ENCODE peak calls at places on chromosomes 13 and 19, in four cellular contexts. D is ovary, F is lung, H is thyroid gland. K is an unnamed sample. For H3K4me1, the result is how much of the 10 kb centered on the place peaks cover.

GRCh38 chr13:113470073-113470472 is 16.8 kb upstream of the ADPRHL1 start:
- DNase-seq in H (no peak), F (no peak), D (no peak), K (no peak)

GRCh38 chr19:16584825-16585801 is 12.9 kb upstream of the SLC35E1 start:
- DNase-seq in H (no peak), D (no peak), F (no peak), K (no peak)

GRCh38 chr13:44971656-44972595 is 17.3 kb downstream of the NUFIP1 start:
- DNase-seq in H (no peak), F (no peak), D (no peak), K (no peak)

GRCh38 chr13:98821372-98822237 is 69.1 kb upstream of the SLC15A1 start:
- DNase-seq in H (no peak), D (no peak), F (no peak), K (no peak)

GRCh38 chr19:3656073-3656746 is 29.6 kb upstream of the CACTIN start:
- DNase-seq in D (no peak), H (no peak), F (no peak), K (no peak)

GRCh38 chr13:24135674-24136300 is 24.7 kb upstream of the SPATA13 start:
- DNase-seq in D (no peak), H (no peak), F (no peak), K (no peak)

GRCh38 chr13:55632402-55632801 is 1508.3 kb upstream of the PRR20A start:
- DNase-seq in H (no peak), D (no peak), F (no peak), K (no peak)

GRCh38 chr13:75263741-75264407 is 218.1 kb downstream of the TBC1D4 start:
- DNase-seq in H (no peak), D (no peak), F (no peak), K (no peak)

GRCh38 chr19:47485210-47485609 is 1.2 kb upstream of the KPTN start:
- DNase-seq in D (no peak), F (no peak), H (no peak), K (no peak)

GRCh38 chr13:93004919-93005318 is 221.7 kb upstream of the GPC6 start:
- DNase-seq in F (no peak), D (no peak), H (no peak), K (no peak)

GRCh38 chr13:35961002-35961401 is 170.2 kb downstream of the DCLK1 start:
- DNase-seq in D (no peak), F (no peak), H (no peak), K (no peak)

DNA sequence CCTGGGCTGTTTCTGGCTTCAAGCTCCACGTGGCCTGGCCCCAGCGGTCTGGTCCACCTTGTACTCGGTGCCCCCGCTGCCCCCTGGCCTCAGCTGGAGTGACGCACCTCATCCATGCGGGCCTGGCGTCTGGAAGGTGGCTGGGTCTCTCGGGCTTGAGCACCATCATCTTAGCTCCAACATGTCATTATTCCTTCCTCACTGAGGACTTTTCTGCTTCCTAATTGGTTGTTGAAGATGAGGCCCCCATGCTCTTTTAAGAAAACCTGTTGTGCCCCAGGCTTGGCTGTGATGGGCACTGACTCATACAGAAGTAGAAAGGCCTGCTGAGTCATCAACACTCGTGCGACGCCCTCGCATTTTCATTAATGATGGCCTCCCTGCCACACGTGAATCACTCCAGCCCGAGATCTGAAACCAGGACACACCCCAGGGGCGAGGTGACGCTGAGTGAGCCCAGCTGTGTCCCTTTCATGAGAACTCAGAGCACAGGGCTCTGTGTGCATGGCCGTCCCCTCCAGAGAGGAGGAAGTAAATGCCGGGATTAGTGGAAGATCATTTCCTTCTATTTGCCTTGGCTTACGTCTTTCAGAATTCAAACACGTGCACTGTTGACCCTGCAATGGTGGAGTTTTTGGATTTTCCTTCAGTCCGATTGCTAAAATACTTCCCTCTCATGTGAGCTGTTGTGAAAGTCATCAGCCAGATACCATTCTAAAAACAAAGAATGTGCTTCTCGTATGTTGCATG is 14.0 kb upstream of the GJA3 start:
- DNase-seq in F (peak), D (peak), H (no peak), K (peak)
- H3K4me1 ChIP-seq in F (under half), D (under half), H (under half), K (under half)

DNA sequence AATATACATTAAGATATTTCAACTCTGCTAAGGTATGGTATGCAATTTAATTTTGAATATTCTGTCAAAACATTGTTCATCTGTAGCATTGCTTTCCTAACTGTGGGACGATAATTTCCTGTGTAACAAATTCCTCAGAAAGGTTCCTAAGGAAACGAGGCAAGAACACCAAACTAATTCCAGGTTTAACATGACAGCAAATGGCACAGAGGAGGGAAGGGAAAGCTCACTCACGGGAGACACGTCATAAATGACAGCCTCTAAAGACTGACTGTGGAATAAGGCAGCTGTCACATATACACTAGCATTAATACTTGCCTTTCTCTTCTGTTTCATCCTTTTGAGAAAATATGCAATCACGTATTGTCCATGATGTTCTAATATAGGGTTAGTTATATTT is 380.6 kb downstream of the LIG4 start:
- DNase-seq in D (no peak), F (no peak), H (no peak), K (no peak)
- H3K4me3 ChIP-seq in D (no peak), F (no peak), H (no peak), K (no peak)

DNA sequence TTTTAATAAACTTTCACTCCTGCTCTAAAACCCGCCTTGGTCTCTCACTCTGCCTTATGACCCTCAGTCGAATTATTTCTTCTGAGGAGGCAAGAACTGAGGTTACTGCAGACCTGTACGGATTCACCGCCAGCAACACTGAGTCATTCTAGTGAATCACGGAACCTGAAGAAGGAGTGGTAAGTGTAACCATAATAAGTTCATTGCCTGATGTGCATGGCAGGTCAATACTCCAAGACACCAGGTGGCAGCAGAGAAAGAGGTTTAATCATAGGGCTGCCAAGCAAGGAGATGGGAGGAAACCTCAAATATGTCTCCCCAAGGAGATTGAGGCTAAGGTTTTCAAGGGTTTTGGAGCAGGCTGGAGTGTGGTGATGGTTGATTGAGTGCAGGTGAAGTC is 204.3 kb upstream of the IPO5 start:
- DNase-seq in D (no peak), F (no peak), H (no peak), K (no peak)
- TF ChIP-seq CTCF in D (no peak), F (no peak), H (no peak), K (no peak)

GRCh38 chr13:50320297-50320862 is 305.1 kb downstream of the KCNRG start:
- DNase-seq in H (no peak), F (no peak), D (no peak), K (no peak)

GRCh38 chr13:50322006-50322405 is 306.8 kb downstream of the KCNRG start:
- DNase-seq in F (no peak), D (no peak), H (no peak), K (no peak)

GRCh38 chr13:50323440-50324070 is 308.3 kb downstream of the KCNRG start:
- DNase-seq in F (no peak), D (no peak), H (no peak), K (no peak)

GRCh38 chr13:50319603-50320296 is 304.5 kb downstream of the KCNRG start:
- DNase-seq in F (no peak), H (peak), D (no peak), K (no peak)

GRCh38 chr13:50318887-50319286 is 303.6 kb downstream of the KCNRG start:
- DNase-seq in F (no peak), D (no peak), H (no peak), K (no peak)
- H3K4me1 ChIP-seq in F (under half), D (under half), H (under half), K (under half)

DNA sequence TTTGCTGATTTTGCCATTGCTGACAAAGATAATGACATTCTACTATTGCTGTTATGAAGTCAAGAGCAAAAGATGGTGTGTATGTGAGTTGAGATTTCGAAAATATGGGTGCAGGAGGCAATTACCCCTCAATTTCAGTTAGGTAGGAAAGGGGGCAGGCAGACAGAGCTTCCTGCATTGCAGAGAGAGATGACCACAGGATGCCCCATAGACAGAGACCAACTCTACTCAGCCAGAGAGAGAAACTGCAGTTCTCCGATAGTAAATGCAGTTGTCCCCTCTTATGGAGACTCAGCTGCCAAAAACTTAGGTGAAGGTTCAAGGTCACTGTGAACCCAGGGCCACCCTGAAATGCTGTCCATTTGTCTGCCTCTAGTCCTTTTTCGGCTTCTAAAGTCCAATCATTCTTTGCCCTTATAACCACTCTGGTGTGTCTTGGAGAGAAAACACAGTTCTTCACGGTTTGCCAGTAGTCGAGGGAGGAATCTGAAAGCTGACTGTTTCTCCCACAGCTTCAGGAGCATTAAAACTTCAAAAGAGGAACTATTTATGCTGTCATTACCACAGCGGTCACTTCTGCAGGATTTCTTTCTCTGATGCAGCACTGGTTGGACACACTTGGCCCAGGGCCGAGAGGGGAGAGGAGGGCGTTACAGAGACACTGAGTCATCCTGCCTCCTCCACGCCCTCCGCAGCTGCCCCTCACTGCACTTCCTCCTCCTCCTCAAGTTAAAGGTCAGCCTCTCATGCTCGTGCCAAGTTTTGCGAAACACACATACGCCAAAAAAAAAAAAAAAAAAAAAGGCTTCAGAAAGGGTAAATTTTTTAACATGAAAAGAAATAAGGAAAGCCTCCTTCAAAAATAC is 264.3 kb downstream of the FOXO1 start:
- DNase-seq in D (peak), H (peak), F (peak), K (peak)
- H3K4me3 ChIP-seq in D (no peak), H (no peak), F (no peak), K (peak)

GRCh38 chr13:26718872-26719271 is 41.7 kb downstream of the GPR12 start:
- DNase-seq in F (no peak), H (no peak), D (no peak), K (no peak)

GRCh38 chr13:26718146-26718545 is 42.4 kb downstream of the GPR12 start:
- DNase-seq in H (no peak), D (no peak), F (no peak), K (no peak)

GRCh38 chr13:26721251-26721939 is 39.2 kb downstream of the GPR12 start:
- DNase-seq in D (no peak), F (no peak), H (no peak), K (no peak)

GRCh38 chr13:26716984-26717383 is 43.6 kb downstream of the GPR12 start:
- DNase-seq in H (no peak), D (no peak), F (no peak), K (no peak)

GRCh38 chr13:26719356-26719945 is 41.1 kb downstream of the GPR12 start:
- DNase-seq in D (no peak), H (no peak), F (no peak), K (no peak)
- TF ChIP-seq CTCF in D (no peak), H (no peak), F (no peak), K (peak)